ENCODE peak calls at places on chromosome 16, in four cellular contexts. N, Y, D and S are unnamed samples.

GRCh38 chr16:54140057-54140787 is 146.4 kb downstream of the IRX3 start:
- DNase-seq in Y (peak; percentile 14), N (no peak), D (no peak), S (no peak)

GRCh38 chr16:12881771-12882170 is 19.6 kb upstream of the SHISA9 start:
- DNase-seq in N (no peak), Y (no peak), D (no peak), S (no peak)

GRCh38 chr16:81165411-81166097 is 69.4 kb upstream of the GCSH start:
- DNase-seq in N (no peak), Y (no peak), D (no peak), S (no peak)

GRCh38 chr16:73350707-73351452 is 303.0 kb upstream of the ZFHX3 start:
- DNase-seq in Y (no peak), N (no peak), D (no peak), S (no peak)

GRCh38 chr16:89042711-89043551 is 50.7 kb upstream of the ACSF3 start:
- DNase-seq in D (no peak), Y (no peak), N (no peak), S (no peak)

GRCh38 chr16:64250866-64251265 is 871.0 kb downstream of the CDH11 start:
- DNase-seq in N (no peak), D (no peak), Y (peak; percentile 11), S (peak; percentile 3)

GRCh38 chr16:56409195-56409594 is 16.1 kb downstream of the AMFR start:
- DNase-seq in Y (peak; percentile 75), D (no peak), N (no peak), S (peak; percentile 34)

GRCh38 chr16:74556375-74556922 is 50.5 kb downstream of the GLG1 start:
- DNase-seq in Y (peak; percentile 52), D (no peak), N (no peak), S (no peak)

GRCh38 chr16:27181020-27181419 is 22.3 kb upstream of the KDM8 start:
- DNase-seq in D (no peak), Y (no peak), N (no peak), S (no peak)

GRCh38 chr16:86088816-86089215 is 189.9 kb downstream of the IRF8 start:
- DNase-seq in D (no peak), Y (no peak), N (no peak), S (no peak)

DNA sequence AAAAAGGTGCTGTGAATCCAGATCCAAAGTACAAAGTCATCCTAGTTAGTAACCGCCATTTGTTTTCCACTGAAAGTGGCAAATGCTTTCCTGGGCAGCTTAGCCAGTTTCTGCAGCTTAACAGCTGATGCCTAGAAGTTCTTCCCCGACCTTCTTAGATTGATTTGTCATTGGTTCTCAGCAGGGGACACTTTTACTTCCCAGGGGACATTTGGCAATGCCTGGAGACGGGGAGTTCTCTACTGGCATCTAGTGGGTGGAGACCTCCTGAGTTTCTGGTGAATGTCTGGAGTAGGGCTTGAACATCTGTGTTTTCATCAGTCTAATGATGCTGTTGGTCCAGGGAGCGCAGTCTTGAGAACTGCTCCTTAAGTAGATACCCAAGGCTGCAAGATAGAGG is 7.6 kb downstream of the DNAJA3 start:
- DNase-seq in N (no peak), D (no peak), Y (no peak), S (no peak)
- H3K36me3 ChIP-seq in N (peaks cover 51% of the 10 kb centered on the region), D (peaks cover 24% of the 10 kb centered on the region), Y (peaks cover 27% of the 10 kb centered on the region), S (peaks cover 93% of the 10 kb centered on the region)

GRCh38 chr16:46686815-46687473 is 2.0 kb downstream of the VPS35 start:
- DNase-seq in Y (no peak), D (no peak), N (no peak), S (no peak)
- H3K4me3 ChIP-seq in Y (peak overlapping the region; percentile 94), D (peak overlapping the region; percentile 75), N (no peak overlapping the region), S (peak overlapping the region; percentile 90)

DNA sequence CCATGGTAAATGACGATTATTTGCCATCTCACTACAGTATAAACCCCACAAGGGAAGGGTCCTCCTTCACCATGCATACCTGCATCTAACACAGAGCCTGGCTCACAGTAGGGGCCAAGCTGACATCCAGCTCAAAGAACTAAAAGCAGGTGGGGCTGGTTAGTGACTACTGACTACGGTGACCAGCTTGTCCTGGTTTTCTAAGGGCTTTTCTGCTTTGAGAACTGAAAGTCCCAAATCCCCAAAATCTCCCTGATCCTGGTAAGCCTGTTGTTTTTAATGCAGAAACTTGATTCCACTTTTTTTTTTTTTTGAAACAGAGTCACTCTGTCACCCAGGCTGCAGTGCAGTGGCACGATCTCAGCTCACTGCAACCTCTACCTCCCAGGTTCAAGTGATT is 89.4 kb downstream of the NDE1 start:
- DNase-seq in Y (no peak), D (no peak), N (no peak), S (no peak)
- H3K36me3 ChIP-seq in Y (no peaks in the 10 kb centered on the region), D (no peaks in the 10 kb centered on the region), N (peaks cover 15% of the 10 kb centered on the region), S (no peaks in the 10 kb centered on the region)

GRCh38 chr16:84548971-84549844 is 44.7 kb upstream of the MEAK7 start:
- DNase-seq in N (peak; percentile 37), Y (no peak), D (no peak), S (no peak)
- H3K4me3 ChIP-seq in N (peak overlapping the region; percentile 47), Y (no peak overlapping the region), D (no peak overlapping the region), S (no peak overlapping the region)

GRCh38 chr16:67869653-67870052 is 3.2 kb upstream of the EDC4 start:
- DNase-seq in Y (no peak), N (no peak), D (no peak), S (no peak)
- H3K36me3 ChIP-seq in Y (peaks cover 36% of the 10 kb centered on the region), N (peaks cover 28% of the 10 kb centered on the region), D (peaks cover 32% of the 10 kb centered on the region), S (peaks cover 36% of the 10 kb centered on the region)